ENCODE peak calls at places on chromosome 2, in ten cellular contexts. A is adrenal gland, X is HCT116, D is colonic mucosa, I is K562, E is fibroblast of lung, Q is tibial artery, K is brain microvascular endothelial cell, O is esophagus squamous epithelium, N is heart left ventricle. P is an unnamed sample.

GRCh38 chr2:199228887-199229819 is 228.6 kb downstream of the SATB2 start:
- DNase-seq in D (no peak), E (peak), Q (no peak), K (peak), I (peak), N (no peak), X (no peak), A (no peak), O (no peak), P (no peak)

GRCh38 chr2:217800433-217801114 is 202.2 kb downstream of the TNS1 start:
- DNase-seq in N (no peak), A (peak), I (no peak), Q (peak), X (no peak), E (no peak), K (no peak), O (no peak), D (no peak), P (no peak)

GRCh38 chr2:28134262-28134812 is 243.8 kb downstream of the BABAM2 start:
- DNase-seq in E (no peak), I (no peak), N (peak), O (no peak), X (no peak), K (no peak), Q (no peak), A (peak), D (peak), P (no peak)

GRCh38 chr2:11073251-11073650 is 82.0 kb upstream of the SLC66A3 start:
- DNase-seq in E (no peak), N (no peak), A (peak), O (no peak), I (peak), Q (no peak), K (peak), X (peak), D (peak), P (peak)

GRCh38 chr2:162029287-162029901 is 44.6 kb downstream of the DPP4 start:
- DNase-seq in Q (no peak), N (peak), E (peak), I (no peak), K (no peak), D (no peak), O (no peak), A (peak), X (peak), P (peak)

GRCh38 chr2:12806535-12806934 is 89.8 kb downstream of the TRIB2 start:
- DNase-seq in O (no peak), N (no peak), X (no peak), A (no peak), E (no peak), K (no peak), I (no peak), Q (no peak), D (no peak), P (peak)

GRCh38 chr2:101630224-101630949 is 67.1 kb upstream of the MAP4K4 start:
- DNase-seq in D (no peak), E (no peak), O (no peak), N (no peak), X (no peak), Q (no peak), K (no peak), A (no peak), I (no peak), P (no peak)

GRCh38 chr2:168469281-168469988 is 13.4 kb downstream of the CERS6 start:
- DNase-seq in Q (no peak), X (no peak), E (no peak), O (no peak), D (no peak), K (no peak), I (no peak), N (no peak), A (no peak), P (no peak)

GRCh38 chr2:11582526-11583202 is 48.8 kb downstream of the GREB1 start:
- DNase-seq in N (peak), E (peak), X (peak), K (peak), O (no peak), Q (peak), I (peak), A (peak), D (peak), P (peak)

GRCh38 chr2:64143154-64144056 is 815 bp downstream of the PELI1 start:
- DNase-seq in Q (no peak), K (peak), N (peak), E (peak), D (no peak), O (no peak), A (peak), I (peak), X (no peak), P (peak)

GRCh38 chr2:8132371-8132831 is 549.5 kb upstream of the ID2 start:
- DNase-seq in Q (no peak), D (no peak), O (no peak), X (no peak), K (no peak), E (peak), A (no peak), N (peak), I (no peak), P (no peak)

GRCh38 chr2:234241656-234242445 is 191.3 kb downstream of the SPP2 start:
- DNase-seq in N (no peak), O (no peak), A (no peak), K (peak), Q (no peak), I (no peak), E (peak), D (no peak), X (no peak), P (peak)

GRCh38 chr2:118632921-118633320 is 214.5 kb downstream of the EN1 start:
- DNase-seq in O (no peak), Q (no peak), K (no peak), A (no peak), X (no peak), D (no peak), E (no peak), N (no peak), I (peak), P (no peak)

GRCh38 chr2:173881466-173881865 is 83.7 kb downstream of the SP3 start:
- DNase-seq in X (no peak), K (no peak), D (peak), A (peak), I (peak), Q (peak), N (peak), O (no peak), E (peak), P (peak)

GRCh38 chr2:170660406-170660805 is 54.7 kb upstream of the SP5 start:
- DNase-seq in I (no peak), O (no peak), K (peak), Q (no peak), D (peak), E (peak), N (no peak), A (no peak), X (no peak), P (peak)

GRCh38 chr2:59177748-59178147 is 936.6 kb upstream of the FANCL start:
- DNase-seq in A (no peak), Q (no peak), N (no peak), E (no peak), I (no peak), O (no peak), D (no peak), K (no peak), X (no peak), P (no peak)

GRCh38 chr2:168375195-168375798 is 80.8 kb upstream of the CERS6 start:
- DNase-seq in O (no peak), X (no peak), K (no peak), D (no peak), A (no peak), N (no peak), E (no peak), Q (no peak), I (no peak), P (no peak)

GRCh38 chr2:19819097-19820065 is 82.4 kb downstream of the TTC32 start:
- DNase-seq in N (no peak), D (no peak), I (no peak), K (peak), Q (no peak), O (no peak), A (no peak), E (peak), X (peak), P (no peak)

GRCh38 chr2:9808334-9809063 is 34.8 kb upstream of the TAF1B start:
- DNase-seq in X (no peak), A (no peak), I (no peak), K (no peak), N (no peak), D (no peak), O (no peak), Q (no peak), E (no peak), P (no peak)

GRCh38 chr2:46983065-46983801 is 67.6 kb upstream of the MCFD2 start:
- DNase-seq in Q (peak), X (no peak), O (peak), A (no peak), E (peak), I (peak), K (peak), N (peak), D (no peak), P (peak)

GRCh38 chr2:216405588-216405987 is 6.7 kb upstream of the SMARCAL1 start:
- DNase-seq in N (no peak), X (no peak), K (no peak), O (no peak), D (no peak), I (no peak), E (no peak), A (no peak), Q (no peak), P (no peak)

GRCh38 chr2:127146820-127147502 is 40.0 kb upstream of the BIN1 start:
- DNase-seq in A (no peak), O (no peak), K (no peak), Q (no peak), D (no peak), N (no peak), E (peak), I (no peak), X (no peak), P (no peak)

GRCh38 chr2:119487434-119488244 is 36.6 kb downstream of the SCTR start:
- DNase-seq in I (no peak), E (no peak), Q (no peak), A (no peak), D (peak), K (no peak), N (no peak), X (no peak), O (no peak), P (no peak)

GRCh38 chr2:224532931-224533330 is 52.2 kb downstream of the CUL3 start:
- DNase-seq in X (no peak), A (no peak), E (no peak), O (no peak), I (no peak), K (no peak), N (no peak), Q (no peak), D (no peak), P (no peak)

GRCh38 chr2:119352357-119352756 is 14.3 kb downstream of the C2orf76 start:
- DNase-seq in I (peak), X (peak), Q (no peak), N (no peak), A (no peak), E (no peak), O (no peak), K (no peak), D (no peak), P (no peak)

GRCh38 chr2:20595439-20596192 is 55.3 kb downstream of the HS1BP3 start:
- DNase-seq in A (peak), N (peak), I (peak), O (no peak), Q (peak), X (no peak), E (peak), K (peak), D (no peak), P (peak)

GRCh38 chr2:6772366-6772710 is 93.4 kb downstream of the CMPK2 start:
- DNase-seq in D (no peak), K (peak), I (peak), N (no peak), A (no peak), O (no peak), E (peak), Q (no peak), X (no peak), P (no peak)

GRCh38 chr2:3277748-3278520 is 99.7 kb downstream of the EIPR1 start:
- DNase-seq in Q (peak), E (no peak), K (no peak), X (no peak), I (no peak), A (no peak), O (no peak), N (no peak), D (no peak), P (no peak)

GRCh38 chr2:203782262-203782976 is 76.0 kb downstream of the CD28 start:
- DNase-seq in D (peak), X (peak), E (peak), I (peak), K (peak), Q (peak), N (peak), O (no peak), A (peak), P (peak)

GRCh38 chr2:203787954-203788353 is 79.6 kb upstream of the CTLA4 start:
- DNase-seq in E (no peak), D (no peak), N (no peak), K (no peak), A (no peak), O (no peak), X (no peak), Q (no peak), I (no peak), P (no peak)

GRCh38 chr2:203789613-203790012 is 78.0 kb upstream of the CTLA4 start:
- DNase-seq in X (no peak), N (no peak), E (no peak), O (no peak), I (no peak), A (no peak), Q (no peak), D (no peak), K (no peak), P (peak)

GRCh38 chr2:203786912-203787311 is 80.5 kb downstream of the CD28 start:
- DNase-seq in E (peak), K (no peak), O (no peak), A (no peak), N (peak), D (no peak), I (no peak), X (no peak), Q (peak), P (peak)

DNA sequence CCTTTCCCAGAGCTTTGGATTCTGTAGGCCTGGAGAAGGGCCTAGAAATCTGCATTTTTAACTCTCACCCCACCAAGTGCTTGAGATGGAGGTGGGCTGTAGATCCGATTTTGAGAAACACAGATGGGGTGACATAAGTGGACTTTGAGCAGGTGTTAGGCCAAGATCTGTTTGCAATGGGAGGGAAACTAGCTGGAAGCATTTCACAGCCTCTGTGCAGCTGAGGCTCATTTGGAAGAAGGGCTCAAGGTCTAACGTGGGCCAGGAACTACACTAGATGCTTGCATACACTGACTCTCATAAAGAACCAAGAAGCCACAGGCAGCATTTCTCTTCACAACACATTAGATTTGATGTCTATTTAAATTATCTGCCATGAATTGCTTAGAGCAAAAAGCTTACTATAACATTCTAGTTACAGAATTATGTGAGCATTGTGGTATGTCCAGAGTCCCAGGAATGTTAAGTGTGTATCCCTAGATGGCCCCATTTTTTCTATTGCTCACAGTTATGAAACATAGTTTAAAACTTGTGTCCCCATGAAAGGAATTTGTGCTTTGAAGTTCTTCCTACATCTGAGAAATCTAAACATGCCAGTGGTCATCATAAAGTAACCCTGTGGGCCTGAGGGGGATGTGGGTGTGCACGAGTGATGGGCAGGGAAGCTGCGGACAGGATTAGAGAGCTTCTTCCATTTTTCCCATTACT is 77.2 kb downstream of the CD28 start:
- DNase-seq in I (no peak), A (no peak), Q (no peak), D (no peak), O (no peak), X (no peak), E (peak), K (peak), N (no peak), P (no peak)
- H3K27ac ChIP-seq in I (no peak), A (no peak), Q (no peak), D (no peak), O (no peak), X (no peak), E (peak), K (peak), N (no peak), P (no peak)

DNA sequence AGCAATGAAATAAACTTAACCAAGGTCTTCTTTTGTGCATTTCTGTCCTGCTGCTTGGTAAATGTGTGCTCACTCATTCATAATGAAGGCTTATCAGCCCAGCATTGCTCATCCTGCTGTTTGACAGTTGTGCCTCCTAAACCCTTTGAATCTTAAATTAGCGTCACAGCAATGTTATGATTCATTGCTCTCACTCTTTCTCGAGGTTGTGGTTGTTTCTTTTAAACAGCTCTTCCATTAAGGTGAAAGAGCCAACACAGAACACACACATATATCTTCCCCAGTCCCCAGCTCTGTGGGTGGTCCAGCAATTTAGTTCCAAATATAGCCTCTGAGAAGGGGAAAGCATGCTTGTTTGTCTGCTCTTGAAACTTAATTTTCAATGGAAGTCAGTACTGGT is 84.0 kb downstream of the EVA1A start:
- DNase-seq in E (peak), N (no peak), Q (no peak), I (no peak), O (no peak), A (no peak), X (no peak), D (no peak), K (peak), P (no peak)
- H3K27ac ChIP-seq in E (no peak), N (no peak), Q (no peak), I (no peak), O (no peak), A (no peak), X (no peak), D (no peak), K (no peak), P (no peak)

DNA sequence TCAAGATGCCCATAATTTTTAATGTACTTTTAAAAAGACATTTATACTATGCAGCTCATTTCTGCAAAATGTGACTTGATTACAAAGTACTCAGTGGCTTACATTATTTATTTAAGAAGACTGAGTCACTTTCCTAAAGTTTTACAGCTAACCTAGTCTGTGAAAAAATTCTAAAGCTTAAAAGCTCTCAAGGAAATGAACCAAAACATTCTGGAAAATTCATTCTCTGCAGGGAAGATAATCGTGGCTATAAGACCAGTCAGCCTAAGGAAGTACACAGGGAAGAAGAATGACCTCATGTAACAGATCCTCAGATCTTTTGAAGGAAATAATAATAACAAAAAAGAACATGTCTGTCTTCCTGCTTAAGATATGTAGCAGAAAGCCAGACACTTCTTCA is 232.1 kb upstream of the STK17B start:
- DNase-seq in I (no peak), N (no peak), E (peak), Q (no peak), K (no peak), D (no peak), O (no peak), X (no peak), A (no peak), P (peak)
- H3K27ac ChIP-seq in I (no peak), N (no peak), E (no peak), Q (no peak), K (peak), D (no peak), O (no peak), X (no peak), A (no peak), P (peak)

GRCh38 chr2:110657721-110658305 is 20.1 kb downstream of the BUB1 start:
- DNase-seq in D (peak), N (no peak), K (no peak), X (no peak), Q (no peak), A (no peak), I (no peak), E (no peak), O (no peak), P (no peak)

GRCh38 chr2:110655701-110656100 is 22.2 kb downstream of the BUB1 start:
- DNase-seq in Q (no peak), N (no peak), X (no peak), D (no peak), A (no peak), K (peak), I (no peak), E (peak), O (no peak), P (no peak)

GRCh38 chr2:110662560-110662959 is 15.3 kb downstream of the BUB1 start:
- DNase-seq in I (no peak), X (no peak), K (peak), D (no peak), O (no peak), A (no peak), E (peak), Q (no peak), N (no peak), P (no peak)

GRCh38 chr2:110660558-110660957 is 17.3 kb downstream of the BUB1 start:
- DNase-seq in Q (no peak), I (no peak), K (no peak), A (no peak), E (no peak), O (no peak), X (no peak), D (no peak), N (no peak), P (no peak)

DNA sequence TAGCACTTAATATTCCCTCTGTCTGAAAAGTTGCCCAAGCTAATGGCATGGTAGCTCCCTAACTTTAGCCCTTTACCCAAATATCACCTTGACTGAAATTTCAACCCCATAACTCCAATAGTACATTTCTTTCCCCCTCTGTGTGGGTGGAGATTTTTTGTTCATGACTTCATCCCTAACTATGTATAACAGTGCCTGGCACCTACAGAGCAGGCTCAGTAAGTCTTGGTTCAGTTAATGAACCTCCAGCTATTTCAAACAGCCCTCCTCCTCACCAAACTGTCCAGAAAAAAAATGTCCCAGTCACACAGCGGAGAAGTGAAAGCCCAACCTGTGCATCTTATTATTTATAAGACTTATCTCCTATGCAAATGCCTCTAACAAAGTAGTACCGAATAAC is 18.6 kb downstream of the BUB1 start:
- DNase-seq in D (no peak), I (no peak), N (no peak), E (peak), Q (no peak), X (no peak), K (peak), O (no peak), A (no peak), P (no peak)
- H3K27ac ChIP-seq in D (no peak), I (no peak), N (no peak), E (no peak), Q (no peak), X (no peak), K (peak), O (no peak), A (no peak), P (no peak)

DNA sequence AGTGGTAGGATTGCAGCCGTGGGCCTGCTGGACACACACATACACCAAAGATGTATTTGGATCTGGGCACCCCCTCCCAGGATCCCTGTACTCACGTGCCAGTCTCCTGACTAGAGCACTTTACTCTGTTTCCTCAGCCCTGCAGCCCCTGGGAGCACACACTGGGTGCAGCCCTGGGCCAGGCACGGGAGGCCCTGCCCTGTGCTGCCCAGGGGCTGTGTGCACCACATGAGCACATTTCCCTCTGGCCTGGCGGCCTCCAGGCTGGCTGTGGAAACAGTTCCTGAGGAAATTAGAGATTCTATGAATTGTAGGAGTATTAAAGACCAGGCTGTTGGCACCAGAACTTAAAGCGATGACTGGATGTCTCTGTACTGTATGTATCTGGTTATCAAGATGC is 45.4 kb downstream of the BCL2L11 start:
- DNase-seq in X (no peak), N (no peak), A (no peak), O (no peak), Q (no peak), E (no peak), D (no peak), I (no peak), K (no peak), P (no peak)
- H3K27ac ChIP-seq in X (no peak), N (no peak), A (no peak), O (no peak), Q (no peak), E (no peak), D (no peak), I (no peak), K (no peak), P (no peak)

P was measured in endothelial cell of umbilical vein.